ENCODE peak calls at places on chromosomes 4 and X, in eight cellular contexts. U is Karpas-422, K is transverse colon, M is hypothalamus, P is DMS 273 treated with DMSO at 0.1 percent for 48 hours, F is non-pigmented ciliary epithelial cell, O is SHP77, V is small intestine. N is an unnamed sample.

GRCh38 chr4:15778191-15778741 is at the start of gene CD38:
- DNase-seq in U (peak), K (peak), M (peak), P (no peak), F (no peak), O (no peak), V (no peak), N (no peak)

GRCh38 chr4:138865765-138866164 is 149.8 kb upstream of the NOCT start:
- DNase-seq in U (no peak), K (no peak), M (no peak), P (no peak), F (no peak), O (no peak), V (no peak), N (no peak)

GRCh38 chr4:55509272-55509671 is 37.4 kb downstream of the CLOCK start:
- DNase-seq in U (no peak), K (no peak), M (no peak), P (no peak), F (no peak), O (no peak), V (no peak), N (no peak)

GRCh38 chr4:76955187-76955586 is 5.6 kb downstream of the SEPTIN11 start:
- DNase-seq in U (peak), K (no peak), M (no peak), P (no peak), F (no peak), O (no peak), V (no peak), N (no peak)

GRCh38 chr4:129583868-129584267 is 487.9 kb downstream of the C4orf33 start:
- DNase-seq in U (no peak), K (no peak), M (no peak), P (no peak), F (no peak), O (no peak), V (no peak), N (no peak)

GRCh38 chrX:37846141-37846540 is 1.2 kb downstream of the DYNLT3 start:
- DNase-seq in U (no peak), K (no peak), M (peak), P (no peak), F (no peak), O (peak), V (no peak), N (no peak)

GRCh38 chrX:71603618-71604017 is 14.7 kb downstream of the CXCR3 start:
- DNase-seq in U (no peak), K (no peak), M (no peak), P (no peak), F (no peak), O (no peak), V (no peak), N (peak)

GRCh38 chr4:181959121-181959520 is 284.1 kb upstream of the TENM3 start:
- DNase-seq in U (no peak), K (no peak), M (no peak), P (no peak), F (peak), O (no peak), V (no peak), N (no peak)

GRCh38 chr4:67883463-67883862 is 339 bp downstream of the TMPRSS11D start:
- DNase-seq in U (no peak), K (no peak), M (no peak), P (no peak), F (no peak), O (no peak), V (no peak), N (no peak)

GRCh38 chr4:183254162-183254561 is 65.9 kb downstream of the CLDN22 start:
- DNase-seq in U (no peak), K (no peak), M (no peak), P (no peak), F (no peak), O (no peak), V (peak), N (no peak)

GRCh38 chrX:135923353-135923752 is 29.8 kb downstream of the SAGE1 start:
- DNase-seq in U (no peak), K (no peak), M (no peak), P (no peak), F (no peak), O (no peak), V (no peak), N (peak)

GRCh38 chr4:42397635-42398447 is 553 bp downstream of the SHISA3 start:
- DNase-seq in U (no peak), K (no peak), M (no peak), P (no peak), F (no peak), O (no peak), V (peak), N (no peak)

GRCh38 chrX:9902651-9903050 is 64.5 kb upstream of the CLDN34 start:
- DNase-seq in U (no peak), K (no peak), M (no peak), P (peak), F (no peak), O (no peak), V (no peak), N (no peak)

GRCh38 chr4:153143527-153144348 is 60.5 kb upstream of the TRIM2 start:
- DNase-seq in U (no peak), K (peak), M (peak), P (peak), F (no peak), O (peak), V (peak), N (peak)

GRCh38 chrX:149472620-149473019 is 32.5 kb downstream of the IDS start:
- DNase-seq in U (no peak), K (no peak), M (no peak), P (no peak), F (no peak), O (no peak), V (peak), N (no peak)

GRCh38 chr4:130306566-130306965 is 1210.6 kb downstream of the C4orf33 start:
- DNase-seq in U (peak), K (no peak), M (no peak), P (no peak), F (no peak), O (no peak), V (no peak), N (no peak)

GRCh38 chrX:136858007-136858756 is 22.3 kb downstream of the RBMX start:
- DNase-seq in U (peak), K (no peak), M (no peak), P (no peak), F (no peak), O (no peak), V (no peak), N (no peak)

GRCh38 chr4:1448589-1449420 is 42.6 kb upstream of the NKX1-1 start:
- DNase-seq in U (no peak), K (no peak), M (no peak), P (no peak), F (no peak), O (no peak), V (no peak), N (no peak)

GRCh38 chr4:80948161-80948560 is 82.3 kb upstream of the BMP3 start:
- DNase-seq in U (no peak), K (no peak), M (no peak), P (no peak), F (no peak), O (no peak), V (no peak), N (no peak)

GRCh38 chrX:119647552-119648420 is 41.6 kb upstream of the NKRF start:
- DNase-seq in U (no peak), K (no peak), M (no peak), P (no peak), F (no peak), O (no peak), V (peak), N (no peak)

GRCh38 chrX:29561417-29561816 is 653.9 kb upstream of the MAGEB2 start:
- DNase-seq in U (no peak), K (no peak), M (no peak), P (no peak), F (no peak), O (no peak), V (no peak), N (no peak)

GRCh38 chrX:36480441-36480990 is 527.6 kb upstream of the FAM47C start:
- DNase-seq in U (no peak), K (no peak), M (no peak), P (no peak), F (no peak), O (no peak), V (no peak), N (no peak)

GRCh38 chr4:176840166-176840565 is 47.4 kb upstream of the VEGFC start:
- DNase-seq in U (no peak), K (no peak), M (no peak), P (no peak), F (no peak), O (no peak), V (no peak), N (no peak)

GRCh38 chr4:33149658-33150057 is 2429.5 kb downstream of the PCDH7 start:
- DNase-seq in U (no peak), K (no peak), M (no peak), P (no peak), F (no peak), O (no peak), V (no peak), N (no peak)

GRCh38 chr4:8410641-8411271 is 29.8 kb downstream of the ACOX3 start:
- DNase-seq in U (no peak), K (peak), M (no peak), P (peak), F (no peak), O (peak), V (peak), N (peak)

GRCh38 chrX:39950035-39950688 is 147.6 kb downstream of the BCOR start:
- DNase-seq in U (peak), K (no peak), M (no peak), P (no peak), F (no peak), O (no peak), V (no peak), N (no peak)

GRCh38 chr4:53861856-53862610 is 202.4 kb downstream of the CHIC2 start:
- DNase-seq in U (no peak), K (no peak), M (no peak), P (no peak), F (peak), O (peak), V (no peak), N (no peak)